ENCODE peak calls at places on chromosomes 5 and 9, in four cellular contexts. U is GM12878, F is HepG2, D is K562. O is an unnamed sample.

GRCh38 chr9:6696178-6696577 is 50.6 kb upstream of the GLDC start:
- DNase-seq in F (no peak), D (no peak), U (no peak), O (no peak)

GRCh38 chr5:36877667-36878420 is 1.3 kb downstream of the NIPBL start:
- DNase-seq in F (peak), D (no peak), U (no peak), O (peak)

GRCh38 chr9:121883281-121884056 is 209.6 kb downstream of the TTLL11 start:
- DNase-seq in D (no peak), F (no peak), U (no peak), O (no peak)

GRCh38 chr9:18826248-18826647 is 206.8 kb downstream of the SAXO1 start:
- DNase-seq in D (no peak), F (no peak), U (no peak), O (no peak)

GRCh38 chr9:137757613-137758029 is 120.0 kb upstream of the CACNA1B start:
- DNase-seq in F (no peak), D (no peak), U (peak), O (no peak)

GRCh38 chr9:65411901-65412300 is 126.9 kb upstream of the FOXD4L5 start:
- DNase-seq in U (no peak), F (no peak), D (no peak), O (no peak)

GRCh38 chr9:20722221-20722620 is 38.2 kb downstream of the FOCAD start:
- DNase-seq in D (no peak), U (no peak), F (no peak), O (no peak)

GRCh38 chr5:39207628-39208027 is 11.7 kb downstream of the FYB1 start:
- DNase-seq in F (no peak), D (no peak), U (no peak), O (no peak)

GRCh38 chr9:130915096-130915447 is 18.5 kb upstream of the QRFP start:
- DNase-seq in D (peak), U (no peak), F (no peak), O (no peak)

GRCh38 chr5:53069626-53070025 is 39.9 kb downstream of the MOCS2 start:
- DNase-seq in U (no peak), D (no peak), F (no peak), O (no peak)

GRCh38 chr5:74285876-74286275 is 354.7 kb downstream of the ENC1 start:
- DNase-seq in U (no peak), F (no peak), D (no peak), O (no peak)

GRCh38 chr9:89702401-89702800 is 97.6 kb downstream of the GADD45G start:
- DNase-seq in F (no peak), U (no peak), D (no peak), O (no peak)

GRCh38 chr5:90996089-90996488 is 387.0 kb downstream of the ARRDC3 start:
- DNase-seq in U (no peak), D (no peak), F (no peak), O (no peak)

GRCh38 chr5:130605200-130605599 is 559.9 kb downstream of the HINT1 start:
- DNase-seq in U (no peak), F (no peak), D (no peak), O (no peak)
- TF ChIP-seq FOXK2 in U (no peak), F (no peak), D (no peak), O (no peak)

GRCh38 chr9:135505406-135506187 is 5.1 kb downstream of the MRPS2 start:
- DNase-seq in F (no peak), D (no peak), U (no peak), O (no peak)
- TF ChIP-seq FOXM1 in F (no peak), D (no peak), U (no peak), O (no peak)

GRCh38 chr5:179827684-179828083 is 7.0 kb downstream of the SQSTM1 start:
- DNase-seq in D (no peak), U (no peak), F (no peak), O (no peak)
- TF ChIP-seq FOXK2 in D (no peak), U (no peak), F (no peak), O (no peak)

GRCh38 chr5:124102491-124102890 is 590.5 kb downstream of the CSNK1G3 start:
- DNase-seq in U (no peak), D (no peak), F (no peak), O (no peak)
- TF ChIP-seq FOXM1 in U (no peak), D (no peak), F (no peak), O (no peak)

GRCh38 chr9:134707731-134708671 is 66.4 kb downstream of the COL5A1 start:
- DNase-seq in U (no peak), F (no peak), D (no peak), O (no peak)

GRCh38 chr9:134710271-134710540 is 68.6 kb downstream of the COL5A1 start:
- DNase-seq in D (no peak), F (no peak), U (no peak), O (no peak)

GRCh38 chr9:134707031-134707680 is 65.6 kb downstream of the COL5A1 start:
- DNase-seq in U (no peak), F (peak), D (no peak), O (peak)

GRCh38 chr9:134709512-134710270 is 68.1 kb downstream of the COL5A1 start:
- DNase-seq in D (no peak), F (no peak), U (no peak), O (no peak)

GRCh38 chr9:134708672-134709038 is 67.1 kb downstream of the COL5A1 start:
- DNase-seq in D (no peak), U (no peak), F (no peak), O (no peak)
- TF ChIP-seq FOXK2 in D (no peak), U (no peak), F (no peak), O (no peak)